ENCODE peak calls at places on chromosome 1, in five cellular contexts. D, X, M, O and B are unnamed samples.

GRCh38 chr1:8374356-8374755 is 56.4 kb downstream of the SLC45A1 start:
- DNase-seq in D (peak), X (no peak), M (no peak), O (no peak), B (no peak)

GRCh38 chr1:31588751-31589515 is 12.6 kb downstream of the TINAGL1 start:
- DNase-seq in D (no peak), X (no peak), M (no peak), O (peak), B (peak)

GRCh38 chr1:188670837-188671236 is 1806.8 kb downstream of the BRINP3 start:
- DNase-seq in D (peak), X (no peak), M (no peak), O (no peak), B (no peak)

GRCh38 chr1:119766374-119766794 is 2.3 kb downstream of the HMGCS2 start:
- DNase-seq in D (no peak), X (peak), M (no peak), O (no peak), B (no peak)

GRCh38 chr1:58812468-58812867 is 28.6 kb upstream of the JUN start:
- DNase-seq in D (no peak), X (no peak), M (no peak), O (no peak), B (no peak)

GRCh38 chr1:193676996-193677569 is 490.7 kb upstream of the B3GALT2 start:
- DNase-seq in D (peak), X (no peak), M (no peak), O (no peak), B (no peak)

GRCh38 chr1:19078503-19078902 is 122.0 kb upstream of the IFFO2 start:
- DNase-seq in D (no peak), X (no peak), M (no peak), O (no peak), B (no peak)

GRCh38 chr1:25544819-25545218 is 1.4 kb downstream of the LDLRAP1 start:
- DNase-seq in D (no peak), X (peak), M (no peak), O (peak), B (peak)

GRCh38 chr1:234475166-234475793 is 3.7 kb downstream of the TARBP1 start:
- DNase-seq in D (no peak), X (no peak), M (no peak), O (no peak), B (no peak)

GRCh38 chr1:244896550-244896949 is 32.2 kb upstream of the HNRNPU start:
- DNase-seq in D (peak), X (no peak), M (no peak), O (peak), B (peak)

GRCh38 chr1:246107516-246108277 is 399.4 kb downstream of the SMYD3 start:
- DNase-seq in D (peak), X (no peak), M (no peak), O (no peak), B (no peak)

GRCh38 chr1:192311281-192311680 is 5.5 kb upstream of the RGS21 start:
- DNase-seq in D (peak), X (no peak), M (no peak), O (no peak), B (peak)

GRCh38 chr1:73998348-73998959 is 199.5 kb downstream of the LRRIQ3 start:
- DNase-seq in D (peak), X (no peak), M (peak), O (peak), B (no peak)